ENCODE peak calls at places on chromosomes 2 and 18, in six cellular contexts. One of them, this sample, is unnamed.

GRCh38 chr2:55672630-55673029 is 21.0 kb downstream of the PNPT1 start:
- DNase-seq in neuronal stem cell: no peak
- DNase-seq in GM20000: no peak
- DNase-seq in H1: no peak
- DNase-seq in MCF 10A: no peak
- DNase-seq in amniotic stem cell: no peak
- DNase-seq in this sample: no peak

GRCh38 chr2:109265953-109266352 is 136.9 kb downstream of the SH3RF3 start:
- DNase-seq in neuronal stem cell: no peak
- DNase-seq in GM20000: no peak
- DNase-seq in H1: no peak
- DNase-seq in MCF 10A: no peak
- DNase-seq in amniotic stem cell: no peak
- DNase-seq in this sample: no peak

GRCh38 chr2:156892449-156893335 is 364.8 kb upstream of the GALNT5 start:
- DNase-seq in neuronal stem cell: peak; percentile 41
- DNase-seq in GM20000: peak; percentile 8
- DNase-seq in H1: peak; percentile 49
- DNase-seq in MCF 10A: peak; percentile 80
- DNase-seq in amniotic stem cell: peak; percentile 16
- DNase-seq in this sample: peak; percentile 57

GRCh38 chr2:128414351-128414750 is 95.7 kb upstream of the HS6ST1 start:
- DNase-seq in neuronal stem cell: no peak
- DNase-seq in GM20000: no peak
- DNase-seq in H1: peak; percentile 35
- DNase-seq in MCF 10A: no peak
- DNase-seq in amniotic stem cell: no peak
- DNase-seq in this sample: no peak

GRCh38 chr18:60067426-60068210 is 167.8 kb downstream of the PMAIP1 start:
- DNase-seq in neuronal stem cell: peak; percentile 69
- DNase-seq in GM20000: no peak
- DNase-seq in H1: no peak
- DNase-seq in MCF 10A: no peak
- DNase-seq in amniotic stem cell: no peak
- DNase-seq in this sample: no peak

GRCh38 chr2:18980778-18981104 is 377.7 kb downstream of the OSR1 start:
- DNase-seq in neuronal stem cell: no peak
- DNase-seq in GM20000: no peak
- DNase-seq in H1: no peak
- DNase-seq in MCF 10A: no peak
- DNase-seq in amniotic stem cell: no peak
- DNase-seq in this sample: no peak

GRCh38 chr2:224271854-224272620 is 129.9 kb downstream of the FAM124B start:
- DNase-seq in neuronal stem cell: no peak
- DNase-seq in GM20000: no peak
- DNase-seq in H1: no peak
- DNase-seq in MCF 10A: no peak
- DNase-seq in amniotic stem cell: no peak
- DNase-seq in this sample: no peak

GRCh38 chr2:226483143-226483542 is 316.5 kb downstream of the IRS1 start:
- DNase-seq in neuronal stem cell: peak; percentile 21
- DNase-seq in GM20000: no peak
- DNase-seq in H1: no peak
- DNase-seq in MCF 10A: no peak
- DNase-seq in amniotic stem cell: no peak
- DNase-seq in this sample: no peak

GRCh38 chr2:143034292-143035074 is 94.7 kb upstream of the ARHGAP15 start:
- DNase-seq in neuronal stem cell: peak; percentile 58
- DNase-seq in GM20000: peak; percentile 69
- DNase-seq in H1: no peak
- DNase-seq in MCF 10A: peak; percentile 82
- DNase-seq in amniotic stem cell: peak; percentile 63
- DNase-seq in this sample: peak; percentile 51

GRCh38 chr2:15679386-15679924 is 87.8 kb downstream of the DDX1 start:
- DNase-seq in neuronal stem cell: no peak
- DNase-seq in GM20000: no peak
- DNase-seq in H1: no peak
- DNase-seq in MCF 10A: no peak
- DNase-seq in amniotic stem cell: no peak
- DNase-seq in this sample: no peak

GRCh38 chr18:25434771-25435461 is 83.0 kb upstream of the ZNF521 start:
- DNase-seq in neuronal stem cell: no peak
- DNase-seq in GM20000: no peak
- DNase-seq in H1: no peak
- DNase-seq in MCF 10A: peak; percentile 1
- DNase-seq in amniotic stem cell: no peak
- DNase-seq in this sample: no peak

GRCh38 chr2:240428245-240428644 is 7.2 kb upstream of the GPC1 start:
- DNase-seq in neuronal stem cell: no peak
- DNase-seq in GM20000: no peak
- DNase-seq in H1: no peak
- DNase-seq in MCF 10A: no peak
- DNase-seq in amniotic stem cell: no peak
- DNase-seq in this sample: no peak

GRCh38 chr18:62716679-62717058 is 1.3 kb downstream of the PHLPP1 start:
- DNase-seq in neuronal stem cell: peak; percentile 38
- DNase-seq in GM20000: peak; percentile 83
- DNase-seq in H1: peak; percentile 73
- DNase-seq in MCF 10A: peak; percentile 43
- DNase-seq in amniotic stem cell: no peak
- DNase-seq in this sample: no peak

GRCh38 chr2:88903744-88904353 is 212.4 kb downstream of the RPIA start:
- DNase-seq in neuronal stem cell: peak; percentile 57
- DNase-seq in GM20000: no peak
- DNase-seq in H1: no peak
- DNase-seq in MCF 10A: peak; percentile 51
- DNase-seq in amniotic stem cell: peak; percentile 8
- DNase-seq in this sample: peak; percentile 25

GRCh38 chr18:70337139-70337972 is 48.5 kb downstream of the SOCS6 start:
- DNase-seq in neuronal stem cell: peak; percentile 6
- DNase-seq in GM20000: no peak
- DNase-seq in H1: no peak
- DNase-seq in MCF 10A: peak; percentile 95
- DNase-seq in amniotic stem cell: peak; percentile 69
- DNase-seq in this sample: peak; percentile 49

GRCh38 chr2:24844023-24844685 is 50.9 kb downstream of the CENPO start:
- DNase-seq in neuronal stem cell: no peak
- DNase-seq in GM20000: no peak
- DNase-seq in H1: no peak
- DNase-seq in MCF 10A: no peak
- DNase-seq in amniotic stem cell: no peak
- DNase-seq in this sample: no peak

GRCh38 chr2:129744649-129745048 is 234.8 kb upstream of the RAB6C start:
- DNase-seq in neuronal stem cell: no peak
- DNase-seq in GM20000: no peak
- DNase-seq in H1: no peak
- DNase-seq in MCF 10A: no peak
- DNase-seq in amniotic stem cell: no peak
- DNase-seq in this sample: no peak

GRCh38 chr18:80006726-80007125 is 18.4 kb upstream of the TXNL4A start:
- DNase-seq in neuronal stem cell: no peak
- DNase-seq in GM20000: no peak
- DNase-seq in H1: no peak
- DNase-seq in MCF 10A: no peak
- DNase-seq in amniotic stem cell: no peak
- DNase-seq in this sample: peak; percentile 38

GRCh38 chr2:241620419-241620769 is 16.6 kb downstream of the THAP4 start:
- DNase-seq in neuronal stem cell: no peak
- DNase-seq in GM20000: no peak
- DNase-seq in H1: no peak
- DNase-seq in MCF 10A: peak; percentile 64
- DNase-seq in amniotic stem cell: no peak
- DNase-seq in this sample: no peak

GRCh38 chr18:22032392-22032961 is 136.9 kb upstream of the GATA6 start:
- DNase-seq in neuronal stem cell: peak; percentile 8
- DNase-seq in GM20000: no peak
- DNase-seq in H1: no peak
- DNase-seq in MCF 10A: peak; percentile 94
- DNase-seq in amniotic stem cell: peak; percentile 54
- DNase-seq in this sample: no peak

GRCh38 chr2:240840435-240841060 is 20.5 kb upstream of the KIF1A start:
- DNase-seq in neuronal stem cell: peak; percentile 56
- DNase-seq in GM20000: peak; percentile 64
- DNase-seq in H1: peak; percentile 62
- DNase-seq in MCF 10A: peak; percentile 70
- DNase-seq in amniotic stem cell: peak; percentile 35
- DNase-seq in this sample: peak; percentile 65